ENCODE peak calls at places on chromosomes 3 and 15, in ten cellular contexts. One of them, this sample, is unnamed.

GRCh38 chr3:38622336-38622735 is 27.2 kb downstream of the SCN5A start:
- DNase-seq in adrenal gland: no peak
- DNase-seq in activated T-cell treated with anti-CD3 and anti-CD28 coated beads for 1 hour: no peak
- DNase-seq in aorta: no peak
- DNase-seq in transverse colon: no peak
- DNase-seq in omental fat pad: no peak
- DNase-seq in NCI-H1436 treated with DMSO at 0.1 percent for 48 hours: no peak
- DNase-seq in activated CD4-positive, alpha-beta T cell treated with anti-CD3 and anti-CD28 coated beads for 24 hours: no peak
- DNase-seq in HS-5: no peak
- DNase-seq in iPS-NIHi11: no peak
- DNase-seq in this sample: no peak

GRCh38 chr3:52801839-52802238 is 7.2 kb downstream of the ITIH3 start:
- DNase-seq in adrenal gland: no peak
- DNase-seq in activated T-cell treated with anti-CD3 and anti-CD28 coated beads for 1 hour: no peak
- DNase-seq in aorta: no peak
- DNase-seq in transverse colon: no peak
- DNase-seq in omental fat pad: no peak
- DNase-seq in NCI-H1436 treated with DMSO at 0.1 percent for 48 hours: no peak
- DNase-seq in activated CD4-positive, alpha-beta T cell treated with anti-CD3 and anti-CD28 coated beads for 24 hours: no peak
- DNase-seq in HS-5: no peak
- DNase-seq in iPS-NIHi11: no peak
- DNase-seq in this sample: no peak

GRCh38 chr15:31977812-31978662 is 52.3 kb upstream of the CHRNA7 start:
- DNase-seq in adrenal gland: peak; percentile 51
- DNase-seq in activated T-cell treated with anti-CD3 and anti-CD28 coated beads for 1 hour: peak; percentile 45
- DNase-seq in aorta: peak; percentile 57
- DNase-seq in transverse colon: peak; percentile 69
- DNase-seq in omental fat pad: no peak
- DNase-seq in NCI-H1436 treated with DMSO at 0.1 percent for 48 hours: no peak
- DNase-seq in activated CD4-positive, alpha-beta T cell treated with anti-CD3 and anti-CD28 coated beads for 24 hours: peak; percentile 44
- DNase-seq in HS-5: no peak
- DNase-seq in iPS-NIHi11: peak; percentile 79
- DNase-seq in this sample: no peak

GRCh38 chr15:41495736-41496599 is 2.3 kb downstream of the ITPKA start:
- DNase-seq in adrenal gland: peak; percentile 17
- DNase-seq in activated T-cell treated with anti-CD3 and anti-CD28 coated beads for 1 hour: no peak
- DNase-seq in aorta: no peak
- DNase-seq in transverse colon: peak; percentile 82
- DNase-seq in omental fat pad: no peak
- DNase-seq in NCI-H1436 treated with DMSO at 0.1 percent for 48 hours: no peak
- DNase-seq in activated CD4-positive, alpha-beta T cell treated with anti-CD3 and anti-CD28 coated beads for 24 hours: no peak
- DNase-seq in HS-5: no peak
- DNase-seq in iPS-NIHi11: peak; percentile 61
- DNase-seq in this sample: no peak

GRCh38 chr3:108008106-108008505 is 82.7 kb downstream of the CD47 start:
- DNase-seq in adrenal gland: no peak
- DNase-seq in activated T-cell treated with anti-CD3 and anti-CD28 coated beads for 1 hour: no peak
- DNase-seq in aorta: no peak
- DNase-seq in transverse colon: no peak
- DNase-seq in omental fat pad: no peak
- DNase-seq in NCI-H1436 treated with DMSO at 0.1 percent for 48 hours: no peak
- DNase-seq in activated CD4-positive, alpha-beta T cell treated with anti-CD3 and anti-CD28 coated beads for 24 hours: no peak
- DNase-seq in HS-5: no peak
- DNase-seq in iPS-NIHi11: no peak
- DNase-seq in this sample: no peak

GRCh38 chr15:52567886-52568568 is 803 bp downstream of the ARPP19 start:
- DNase-seq in adrenal gland: peak; percentile 44
- DNase-seq in activated T-cell treated with anti-CD3 and anti-CD28 coated beads for 1 hour: no peak
- DNase-seq in aorta: no peak
- DNase-seq in transverse colon: peak; percentile 61
- DNase-seq in omental fat pad: no peak
- DNase-seq in NCI-H1436 treated with DMSO at 0.1 percent for 48 hours: no peak
- DNase-seq in activated CD4-positive, alpha-beta T cell treated with anti-CD3 and anti-CD28 coated beads for 24 hours: no peak
- DNase-seq in HS-5: no peak
- DNase-seq in iPS-NIHi11: peak; percentile 34
- DNase-seq in this sample: no peak

GRCh38 chr15:72554471-72555425 is 80.6 kb downstream of the ARIH1 start:
- DNase-seq in adrenal gland: peak; percentile 63
- DNase-seq in activated T-cell treated with anti-CD3 and anti-CD28 coated beads for 1 hour: no peak
- DNase-seq in aorta: no peak
- DNase-seq in transverse colon: no peak
- DNase-seq in omental fat pad: no peak
- DNase-seq in NCI-H1436 treated with DMSO at 0.1 percent for 48 hours: no peak
- DNase-seq in activated CD4-positive, alpha-beta T cell treated with anti-CD3 and anti-CD28 coated beads for 24 hours: peak; percentile 8
- DNase-seq in HS-5: no peak
- DNase-seq in iPS-NIHi11: no peak
- DNase-seq in this sample: no peak

GRCh38 chr3:169662215-169663070 is 1.1 kb downstream of the MECOM start:
- DNase-seq in adrenal gland: peak; percentile 37
- DNase-seq in activated T-cell treated with anti-CD3 and anti-CD28 coated beads for 1 hour: no peak
- DNase-seq in aorta: peak; percentile 85
- DNase-seq in transverse colon: peak; percentile 80
- DNase-seq in omental fat pad: no peak
- DNase-seq in NCI-H1436 treated with DMSO at 0.1 percent for 48 hours: peak; percentile 56
- DNase-seq in activated CD4-positive, alpha-beta T cell treated with anti-CD3 and anti-CD28 coated beads for 24 hours: no peak
- DNase-seq in HS-5: no peak
- DNase-seq in iPS-NIHi11: peak; percentile 84
- DNase-seq in this sample: peak; percentile 75

GRCh38 chr15:60993008-60993407 is 236.1 kb downstream of the RORA start:
- DNase-seq in adrenal gland: no peak
- DNase-seq in activated T-cell treated with anti-CD3 and anti-CD28 coated beads for 1 hour: no peak
- DNase-seq in aorta: no peak
- DNase-seq in transverse colon: no peak
- DNase-seq in omental fat pad: no peak
- DNase-seq in NCI-H1436 treated with DMSO at 0.1 percent for 48 hours: no peak
- DNase-seq in activated CD4-positive, alpha-beta T cell treated with anti-CD3 and anti-CD28 coated beads for 24 hours: no peak
- DNase-seq in HS-5: no peak
- DNase-seq in iPS-NIHi11: no peak
- DNase-seq in this sample: no peak

This sample was measured in tibial artery.